ENCODE peak calls at places on chromosomes 13 and 19, in ten cellular contexts. R is IMR-90, P is NCI-H1436, C is globus pallidus, H is right atrium auricular region, G is substantia nigra, A is AG20443, B is T-helper 2 cell, S is PC-3, D is lower leg skin. L is an unnamed sample.
A peak's percentile ranks its signal among the peaks of the same experiment; 100 is the strongest.

GRCh38 chr19:6710273-6711077 is 10.0 kb downstream of the C3 start:
- DNase-seq in B (no peak), C (no peak), A (no peak), H (no peak), D (no peak), G (no peak), P (no peak), R (no peak), S (peak; percentile 40), L (no peak)

GRCh38 chr19:2631213-2631821 is 71.2 kb downstream of the GNG7 start:
- DNase-seq in C (no peak), S (peak; percentile 31), R (peak; percentile 12), A (no peak), B (no peak), G (no peak), P (no peak), D (no peak), H (no peak), L (no peak)

GRCh38 chr19:14081797-14082674 is 3.5 kb downstream of the C19orf67 start:
- DNase-seq in S (peak; percentile 17), H (peak; percentile 61), A (peak; percentile 48), B (peak; percentile 10), G (peak; percentile 58), C (peak; percentile 38), R (peak; percentile 27), P (no peak), D (peak; percentile 50), L (peak; percentile 23)

GRCh38 chr13:66665991-66666390 is 564.1 kb downstream of the PCDH9 start:
- DNase-seq in H (no peak), P (no peak), G (peak; percentile 28), R (peak; percentile 88), D (no peak), C (peak; percentile 75), S (peak; percentile 33), A (peak; percentile 58), B (no peak), L (no peak)

GRCh38 chr13:33799950-33800592 is 17.9 kb upstream of the RFC3 start:
- DNase-seq in C (no peak), P (no peak), S (peak; percentile 46), R (peak; percentile 46), H (no peak), D (no peak), A (peak; percentile 43), G (no peak), B (no peak), L (no peak)

GRCh38 chr19:10699650-10700335 is 1.4 kb upstream of the QTRT1 start:
- DNase-seq in D (no peak), H (no peak), R (peak; percentile 54), A (peak; percentile 50), G (no peak), P (peak; percentile 15), C (no peak), B (peak; percentile 63), S (peak; percentile 85), L (peak; percentile 39)

GRCh38 chr19:14031719-14032480 is at the start of gene IL27RA:
- DNase-seq in S (peak; percentile 63), C (no peak), G (peak; percentile 34), P (peak; percentile 36), D (no peak), R (peak; percentile 31), A (peak; percentile 58), H (no peak), B (peak; percentile 59), L (peak; percentile 77)

GRCh38 chr13:26011996-26012688 is 39.7 kb downstream of the SHISA2 start:
- DNase-seq in A (peak; percentile 48), S (no peak), R (no peak), H (no peak), P (no peak), D (no peak), G (no peak), B (peak; percentile 17), C (no peak), L (peak; percentile 47)

GRCh38 chr19:5676105-5676671 is 4.1 kb downstream of the MICOS13 start:
- DNase-seq in R (no peak), A (no peak), H (no peak), S (no peak), G (no peak), P (no peak), C (no peak), B (no peak), D (no peak), L (no peak)

GRCh38 chr19:40035996-40036395 is 20.0 kb downstream of the ZNF780B start:
- DNase-seq in A (no peak), P (no peak), S (no peak), H (no peak), R (peak; percentile 4), D (no peak), G (no peak), B (no peak), C (no peak), L (no peak)

GRCh38 chr13:19674898-19675297 is 41.4 kb downstream of the MPHOSPH8 start:
- DNase-seq in C (no peak), B (no peak), R (no peak), P (no peak), D (no peak), A (no peak), S (no peak), G (no peak), H (no peak), L (no peak)

GRCh38 chr13:112978561-112979405 is 9.8 kb downstream of the MCF2L start:
- DNase-seq in R (no peak), B (no peak), G (no peak), D (no peak), C (no peak), A (no peak), P (no peak), H (peak; percentile 64), S (no peak), L (no peak)

GRCh38 chr13:112956516-112957294 is 12.3 kb upstream of the MCF2L start:
- DNase-seq in H (no peak), A (no peak), G (no peak), S (no peak), B (no peak), R (no peak), C (no peak), P (no peak), D (no peak), L (no peak)

GRCh38 chr13:28012383-28012782 is 23.9 kb upstream of the URAD start:
- DNase-seq in R (peak; percentile 59), A (no peak), P (no peak), D (no peak), C (no peak), G (no peak), B (no peak), H (no peak), S (peak; percentile 55), L (no peak)

GRCh38 chr19:44576843-44577565 is 36.4 kb upstream of the IGSF23 start:
- DNase-seq in G (no peak), A (no peak), H (peak; percentile 57), R (peak; percentile 20), C (no peak), D (no peak), B (no peak), P (peak; percentile 29), S (peak; percentile 71), L (no peak)

GRCh38 chr19:862529-863304 is 3.3 kb downstream of the CFD start:
- DNase-seq in C (no peak), R (peak; percentile 17), P (no peak), H (no peak), G (peak; percentile 17), S (no peak), B (peak; percentile 68), A (peak; percentile 41), D (peak; percentile 69), L (peak; percentile 77)

GRCh38 chr19:18762125-18763023 is 28.7 kb downstream of the COMP start:
- DNase-seq in H (no peak), A (no peak), R (no peak), S (peak; percentile 95), B (no peak), D (peak; percentile 76), G (peak; percentile 49), C (peak; percentile 19), P (peak; percentile 23), L (no peak)

GRCh38 chr13:107518292-107518691 is 697.0 kb downstream of the LIG4 start:
- DNase-seq in G (no peak), B (no peak), H (no peak), P (no peak), C (no peak), S (peak; percentile 31), D (no peak), A (no peak), R (peak; percentile 48), L (no peak)

GRCh38 chr19:30664358-30665058 is 292.3 kb downstream of the ZNF536 start:
- DNase-seq in D (no peak), P (no peak), S (peak; percentile 12), R (peak; percentile 4), G (peak; percentile 18), H (no peak), C (peak; percentile 75), B (no peak), A (peak; percentile 51), L (no peak)

GRCh38 chr19:7988307-7988706 is 17.1 kb downstream of the ELAVL1 start:
- DNase-seq in B (no peak), H (no peak), S (peak; percentile 80), C (no peak), G (no peak), P (no peak), R (no peak), D (no peak), A (no peak), L (no peak)

GRCh38 chr19:10915511-10916091 is 12.8 kb downstream of the YIPF2 start:
- DNase-seq in B (no peak), R (peak; percentile 86), H (no peak), A (peak; percentile 96), C (no peak), D (peak; percentile 35), G (no peak), S (peak; percentile 88), P (no peak), L (no peak)

GRCh38 chr19:57903298-57904174 is 12.9 kb downstream of the ZNF417 start:
- DNase-seq in B (no peak), P (no peak), R (peak; percentile 53), G (no peak), S (peak; percentile 52), C (peak; percentile 18), A (peak; percentile 43), D (no peak), H (no peak), L (no peak)

GRCh38 chr19:42461700-42462324 is 19.1 kb upstream of the CXCL17 start:
- DNase-seq in C (peak; percentile 96), R (no peak), S (no peak), A (no peak), H (no peak), B (no peak), P (no peak), D (no peak), G (peak; percentile 64), L (no peak)

GRCh38 chr13:40148742-40149141 is 493.3 kb downstream of the COG6 start:
- DNase-seq in S (no peak), H (no peak), D (no peak), G (no peak), C (no peak), B (no peak), R (no peak), A (no peak), P (no peak), L (no peak)

GRCh38 chr13:29535663-29536655 is 59.5 kb downstream of the SLC7A1 start:
- DNase-seq in D (no peak), H (no peak), G (no peak), P (no peak), R (no peak), S (no peak), A (no peak), B (no peak), C (no peak), L (no peak)